ENCODE peak calls at places on chromosomes 1 and 21, in ten cellular contexts. P is tibial artery; A is suprapubic skin; L is mucosa of descending colon; M is stomach; K is aorta; N is left ventricle myocardium inferior; B is H9; Y is CD4-positive, alpha-beta memory T cell; O is GM23248. Q is an unnamed sample.
A peak's percentile ranks its signal among the peaks of the same experiment; 100 is the strongest.

GRCh38 chr1:225380691-225381090 is 47.1 kb downstream of the LBR start:
- DNase-seq in P (no peak), A (no peak), L (no peak), M (no peak), K (no peak), N (no peak), B (no peak), Y (no peak), O (no peak), Q (no peak)

GRCh38 chr1:114482585-114482984 is 28.4 kb downstream of the TRIM33 start:
- DNase-seq in P (no peak), A (no peak), L (no peak), M (no peak), K (no peak), N (no peak), B (no peak), Y (peak; percentile 28), O (no peak), Q (no peak)

GRCh38 chr1:52904590-52905375 is 16.8 kb downstream of the ECHDC2 start:
- DNase-seq in P (no peak), A (no peak), L (peak; percentile 34), M (peak; percentile 29), K (no peak), N (no peak), B (peak; percentile 81), Y (no peak), O (peak; percentile 57), Q (no peak)

GRCh38 chr1:43007377-43008105 is 48.9 kb upstream of the SLC2A1 start:
- DNase-seq in P (no peak), A (no peak), L (no peak), M (peak; percentile 29), K (no peak), N (no peak), B (peak; percentile 92), Y (no peak), O (no peak), Q (no peak)

GRCh38 chr1:116738673-116739370 is 15.4 kb upstream of the CD2 start:
- DNase-seq in P (no peak), A (peak; percentile 41), L (no peak), M (no peak), K (no peak), N (no peak), B (no peak), Y (peak; percentile 85), O (no peak), Q (peak; percentile 27)

GRCh38 chr1:98164508-98164907 is 243.7 kb upstream of the DPYD start:
- DNase-seq in P (no peak), A (no peak), L (no peak), M (no peak), K (no peak), N (no peak), B (no peak), Y (no peak), O (no peak), Q (no peak)

GRCh38 chr1:198255783-198256182 is 99.0 kb downstream of the NEK7 start:
- DNase-seq in P (no peak), A (no peak), L (no peak), M (no peak), K (no peak), N (no peak), B (no peak), Y (no peak), O (no peak), Q (no peak)

GRCh38 chr1:8063298-8064068 is 37.4 kb upstream of the ERRFI1 start:
- DNase-seq in P (no peak), A (no peak), L (no peak), M (no peak), K (no peak), N (peak; percentile 19), B (no peak), Y (no peak), O (no peak), Q (no peak)

GRCh38 chr1:203186446-203187305 is at the start of gene CHI3L1:
- DNase-seq in P (no peak), A (no peak), L (no peak), M (no peak), K (no peak), N (no peak), B (no peak), Y (no peak), O (no peak), Q (no peak)

GRCh38 chr1:1069061-1069710 is 4.9 kb downstream of the RNF223 start:
- DNase-seq in P (no peak), A (no peak), L (peak; percentile 96), M (peak; percentile 90), K (peak; percentile 66), N (peak; percentile 52), B (peak; percentile 88), Y (peak; percentile 88), O (peak; percentile 60), Q (peak; percentile 88)

GRCh38 chr21:32484706-32485380 is 72.3 kb downstream of the EVA1C start:
- DNase-seq in P (peak; percentile 46), A (no peak), L (peak; percentile 80), M (peak; percentile 71), K (peak; percentile 65), N (peak; percentile 23), B (no peak), Y (no peak), O (no peak), Q (no peak)

GRCh38 chr1:152718238-152718637 is 10.3 kb downstream of the LCE4A start:
- DNase-seq in P (no peak), A (no peak), L (no peak), M (no peak), K (no peak), N (no peak), B (no peak), Y (no peak), O (no peak), Q (no peak)
- H3K9me3 ChIP-seq in P (no peaks in the 10 kb centered on the region), A (no peaks in the 10 kb centered on the region), L (peaks cover 2% of the 10 kb centered on the region), M (peaks cover 13% of the 10 kb centered on the region), K (peaks cover 3% of the 10 kb centered on the region), N (peaks cover 10% of the 10 kb centered on the region), B (peaks cover 93% of the 10 kb centered on the region), Y (no peaks in the 10 kb centered on the region), O (no peaks in the 10 kb centered on the region), Q (no peaks in the 10 kb centered on the region)

GRCh38 chr1:152520561-152521090 is 6.3 kb downstream of the CRCT1 start:
- DNase-seq in P (no peak), A (no peak), L (no peak), M (no peak), K (no peak), N (no peak), B (no peak), Y (no peak), O (no peak), Q (no peak)

GRCh38 chr1:152519876-152520275 is 5.6 kb downstream of the CRCT1 start:
- DNase-seq in P (no peak), A (no peak), L (no peak), M (no peak), K (no peak), N (no peak), B (no peak), Y (no peak), O (no peak), Q (no peak)

DNA sequence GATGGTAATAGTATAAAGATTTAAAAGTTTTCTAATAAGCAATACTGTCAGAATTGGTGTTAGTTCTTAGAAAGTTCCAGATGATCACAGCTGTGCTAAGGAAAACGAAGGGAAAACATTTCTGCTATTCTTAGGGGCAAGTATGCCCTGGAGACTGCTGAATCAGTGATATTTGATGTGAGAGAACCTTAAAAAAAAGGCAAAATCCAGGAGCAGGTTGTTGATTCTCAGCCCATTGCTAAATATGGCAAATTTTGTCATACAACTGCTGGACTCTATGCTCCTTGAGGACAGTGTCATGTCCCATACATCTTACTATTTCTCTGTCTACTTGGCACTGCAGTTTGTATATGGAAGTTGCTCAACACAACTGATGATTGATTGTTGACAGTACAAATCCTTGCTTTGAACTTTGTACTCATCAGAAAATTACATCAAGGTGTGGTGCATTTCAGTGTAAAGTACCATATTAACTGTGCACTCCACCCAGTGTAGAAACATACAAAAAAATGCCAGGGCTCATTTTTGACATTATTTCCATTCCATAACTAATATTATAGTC is 10.9 kb downstream of the CRCT1 start:
- DNase-seq in P (no peak), A (no peak), L (no peak), M (no peak), K (no peak), N (no peak), B (no peak), Y (no peak), O (no peak), Q (no peak)
- H3K9me3 ChIP-seq in P (peaks cover 6% of the 10 kb centered on the region), A (no peaks in the 10 kb centered on the region), L (peaks cover 4% of the 10 kb centered on the region), M (peaks cover 13% of the 10 kb centered on the region), K (no peaks in the 10 kb centered on the region), N (peaks cover 39% of the 10 kb centered on the region), B (peaks cover 79% of the 10 kb centered on the region), Y (no peaks in the 10 kb centered on the region), O (no peaks in the 10 kb centered on the region), Q (no peaks in the 10 kb centered on the region)

DNA sequence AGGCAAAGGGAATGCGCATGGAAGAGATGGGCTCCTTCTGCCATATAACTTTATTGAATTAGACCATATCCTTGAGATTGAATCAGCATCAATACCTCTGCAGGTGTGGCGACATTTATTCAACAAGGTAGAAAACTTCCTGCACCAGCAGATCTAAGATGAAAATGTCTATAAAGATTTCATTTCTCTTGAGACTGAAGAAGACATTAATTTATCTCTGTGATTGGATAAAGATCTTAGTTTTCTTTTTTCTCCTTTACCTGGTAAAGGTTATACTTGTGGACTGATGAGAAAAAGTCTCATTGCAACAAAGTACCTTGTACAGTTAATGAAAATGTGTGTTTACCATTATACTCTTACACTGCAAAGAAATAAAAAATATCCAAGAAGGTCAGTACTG is at the start of gene OR2T8:
- DNase-seq in P (no peak), A (no peak), L (no peak), M (no peak), K (no peak), N (no peak), B (no peak), Y (no peak), O (no peak), Q (no peak)
- H3K9me3 ChIP-seq in P (no peaks in the 10 kb centered on the region), A (no peaks in the 10 kb centered on the region), L (no peaks in the 10 kb centered on the region), M (no peaks in the 10 kb centered on the region), K (peaks cover 2% of the 10 kb centered on the region), N (no peaks in the 10 kb centered on the region), B (peaks cover 18% of the 10 kb centered on the region), Y (no peaks in the 10 kb centered on the region), O (no peaks in the 10 kb centered on the region), Q (no peaks in the 10 kb centered on the region)

GRCh38 chr1:248699099-248699498 is 3.5 kb downstream of the OR14I1 start:
- DNase-seq in P (no peak), A (no peak), L (no peak), M (no peak), K (no peak), N (no peak), B (no peak), Y (no peak), O (no peak), Q (no peak)

GRCh38 chr1:248695451-248696132 is 7.0 kb downstream of the OR14I1 start:
- DNase-seq in P (no peak), A (no peak), L (no peak), M (no peak), K (no peak), N (no peak), B (no peak), Y (no peak), O (peak; percentile 49), Q (no peak)

GRCh38 chr1:248696261-248696660 is 6.3 kb downstream of the OR14I1 start:
- DNase-seq in P (no peak), A (no peak), L (peak; percentile 61), M (peak; percentile 38), K (no peak), N (no peak), B (no peak), Y (no peak), O (peak; percentile 3), Q (no peak)

GRCh38 chr1:248697907-248698306 is 4.7 kb downstream of the OR14I1 start:
- DNase-seq in P (no peak), A (no peak), L (no peak), M (no peak), K (no peak), N (no peak), B (no peak), Y (no peak), O (no peak), Q (no peak)

GRCh38 chr1:248696775-248697174 is 5.8 kb downstream of the OR14I1 start:
- DNase-seq in P (no peak), A (no peak), L (no peak), M (no peak), K (no peak), N (no peak), B (no peak), Y (no peak), O (no peak), Q (no peak)
- H3K9me3 ChIP-seq in P (no peaks in the 10 kb centered on the region), A (no peaks in the 10 kb centered on the region), L (no peaks in the 10 kb centered on the region), M (no peaks in the 10 kb centered on the region), K (peaks cover 2% of the 10 kb centered on the region), N (peaks cover 2% of the 10 kb centered on the region), B (peaks cover 77% of the 10 kb centered on the region), Y (no peaks in the 10 kb centered on the region), O (no peaks in the 10 kb centered on the region), Q (no peaks in the 10 kb centered on the region)

Q was measured in T-helper 17 cell.